ENCODE peak calls at places on chromosomes 4 and X, in ten cellular contexts. Y is thyroid gland, R is uterus, O is tibial nerve, G is K562, V is H1, S is heart left ventricle, D is A549, J is sigmoid colon, L is endothelial cell of umbilical vein. U is an unnamed sample.

GRCh38 chr4:75867135-75867534 is 35.1 kb downstream of the PPEF2 start:
- DNase-seq in Y (no peak), R (no peak), O (no peak), G (no peak), V (no peak), S (no peak), D (no peak), J (no peak), L (no peak), U (no peak)

GRCh38 chrX:75781618-75782017 is 3.4 kb downstream of the MAGEE2 start:
- DNase-seq in Y (no peak), R (peak), O (no peak), G (no peak), V (no peak), S (no peak), D (no peak), J (no peak), L (no peak), U (no peak)

GRCh38 chr4:28482580-28482979 is 1621.9 kb downstream of the STIM2 start:
- DNase-seq in Y (no peak), R (no peak), O (no peak), G (no peak), V (no peak), S (no peak), D (no peak), J (no peak), L (no peak), U (no peak)

GRCh38 chr4:109424093-109424818 is 9.4 kb upstream of the SEC24B start:
- DNase-seq in Y (peak), R (no peak), O (no peak), G (peak), V (no peak), S (no peak), D (no peak), J (no peak), L (no peak), U (no peak)

GRCh38 chr4:1216869-1217294 is 32.0 kb downstream of the CTBP1 start:
- DNase-seq in Y (no peak), R (no peak), O (no peak), G (no peak), V (no peak), S (no peak), D (no peak), J (no peak), L (no peak), U (no peak)

GRCh38 chrX:7218321-7219152 is 70.6 kb upstream of the PUDP start:
- DNase-seq in Y (no peak), R (no peak), O (no peak), G (no peak), V (no peak), S (no peak), D (no peak), J (no peak), L (no peak), U (no peak)

GRCh38 chr4:123120473-123120872 is 198.1 kb upstream of the NUDT6 start:
- DNase-seq in Y (no peak), R (no peak), O (no peak), G (no peak), V (no peak), S (no peak), D (no peak), J (no peak), L (no peak), U (no peak)

GRCh38 chr4:139767168-139767567 is 101.5 kb downstream of the MGST2 start:
- DNase-seq in Y (no peak), R (no peak), O (no peak), G (no peak), V (no peak), S (no peak), D (no peak), J (no peak), L (no peak), U (no peak)

GRCh38 chrX:106917830-106918500 is 2.2 kb upstream of the CLDN2 start:
- DNase-seq in Y (no peak), R (no peak), O (no peak), G (no peak), V (no peak), S (no peak), D (peak), J (no peak), L (peak), U (no peak)

GRCh38 chr4:79046191-79046590 is 107.0 kb upstream of the PAQR3 start:
- DNase-seq in Y (no peak), R (no peak), O (no peak), G (no peak), V (no peak), S (no peak), D (no peak), J (no peak), L (no peak), U (no peak)

GRCh38 chr4:121072080-121072835 is at the start of gene NDNF:
- DNase-seq in Y (peak), R (peak), O (peak), G (no peak), V (peak), S (peak), D (no peak), J (peak), L (peak), U (peak)

GRCh38 chr4:38985363-38986065 is 46.7 kb downstream of the TMEM156 start:
- DNase-seq in Y (no peak), R (no peak), O (no peak), G (no peak), V (no peak), S (no peak), D (no peak), J (no peak), L (no peak), U (no peak)

GRCh38 chrX:20309796-20310195 is 43.1 kb upstream of the RPS6KA3 start:
- DNase-seq in Y (no peak), R (no peak), O (no peak), G (no peak), V (no peak), S (no peak), D (no peak), J (no peak), L (no peak), U (no peak)

GRCh38 chrX:135688137-135688536 is 25.3 kb upstream of the CT45A1 start:
- DNase-seq in Y (no peak), R (no peak), O (no peak), G (no peak), V (no peak), S (no peak), D (no peak), J (no peak), L (no peak), U (no peak)

GRCh38 chrX:155216940-155217450 is 735 bp downstream of the VBP1 start:
- DNase-seq in Y (peak), R (no peak), O (no peak), G (no peak), V (no peak), S (no peak), D (no peak), J (no peak), L (peak), U (no peak)

GRCh38 chrX:24025741-24026402 is 1.1 kb downstream of the KLHL15 start:
- DNase-seq in Y (no peak), R (no peak), O (peak), G (no peak), V (peak), S (no peak), D (peak), J (peak), L (peak), U (no peak)
- TF ChIP-seq POLR2A in Y (peak), R (peak), O (peak), G (no peak), V (peak), S (peak), D (no peak), J (no peak), L (no peak), U (peak)

GRCh38 chr4:5212255-5213032 is 161.2 kb downstream of the STK32B start:
- DNase-seq in Y (no peak), R (no peak), O (no peak), G (no peak), V (no peak), S (no peak), D (no peak), J (no peak), L (no peak), U (no peak)
- TF ChIP-seq POLR2A in Y (no peak), R (no peak), O (no peak), G (no peak), V (no peak), S (no peak), D (no peak), J (no peak), L (no peak), U (no peak)

GRCh38 chrX:71068052-71068918 is at the start of gene SNX12:
- DNase-seq in Y (peak), R (peak), O (peak), G (peak), V (peak), S (peak), D (peak), J (peak), L (peak), U (peak)
- TF ChIP-seq POLR2A in Y (peak), R (peak), O (peak), G (peak), V (no peak), S (peak), D (peak), J (peak), L (peak), U (peak)

DNA sequence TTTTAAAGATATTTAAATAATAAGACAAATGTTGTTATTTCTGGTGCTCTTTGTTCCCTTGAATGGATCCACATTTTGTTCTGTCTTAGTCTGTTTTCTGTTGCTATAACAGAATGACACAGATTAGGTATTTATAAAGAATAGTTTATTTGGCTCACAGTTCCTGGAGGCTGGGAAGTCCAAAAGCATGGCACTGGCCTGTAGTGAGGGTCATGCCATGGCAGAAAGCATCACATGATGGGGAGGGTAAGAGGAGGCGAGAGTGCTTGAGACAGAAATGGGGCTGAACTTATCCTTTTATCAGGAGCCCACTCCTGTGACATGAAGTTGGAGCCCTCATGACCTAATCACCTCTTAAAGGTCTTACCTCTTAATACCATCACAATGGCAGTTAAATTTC is 38.2 kb downstream of the KIAA0232 start:
- DNase-seq in Y (no peak), R (no peak), O (no peak), G (no peak), V (no peak), S (no peak), D (no peak), J (no peak), L (no peak), U (no peak)
- TF ChIP-seq POLR2A in Y (no peak), R (no peak), O (no peak), G (no peak), V (no peak), S (no peak), D (no peak), J (no peak), L (no peak), U (no peak)

GRCh38 chrX:119852410-119853353 is at the start of gene UPF3B:
- DNase-seq in Y (peak), R (peak), O (peak), G (peak), V (peak), S (peak), D (peak), J (peak), L (peak), U (peak)
- TF ChIP-seq POLR2A in Y (peak), R (peak), O (peak), G (peak), V (peak), S (peak), D (peak), J (peak), L (peak), U (peak)

GRCh38 chr4:6718932-6719610 is 3.1 kb downstream of the BLOC1S4 start:
- DNase-seq in Y (no peak), R (no peak), O (no peak), G (no peak), V (no peak), S (no peak), D (no peak), J (no peak), L (no peak), U (no peak)

GRCh38 chr4:6722891-6723290 is 6.9 kb downstream of the BLOC1S4 start:
- DNase-seq in Y (no peak), R (no peak), O (no peak), G (no peak), V (no peak), S (no peak), D (no peak), J (no peak), L (no peak), U (no peak)

GRCh38 chr4:6721121-6721520 is 5.1 kb downstream of the BLOC1S4 start:
- DNase-seq in Y (no peak), R (no peak), O (no peak), G (no peak), V (no peak), S (no peak), D (no peak), J (no peak), L (no peak), U (no peak)

GRCh38 chr4:6719611-6720179 is 3.7 kb downstream of the BLOC1S4 start:
- DNase-seq in Y (no peak), R (no peak), O (no peak), G (no peak), V (no peak), S (no peak), D (no peak), J (no peak), L (no peak), U (no peak)

DNA sequence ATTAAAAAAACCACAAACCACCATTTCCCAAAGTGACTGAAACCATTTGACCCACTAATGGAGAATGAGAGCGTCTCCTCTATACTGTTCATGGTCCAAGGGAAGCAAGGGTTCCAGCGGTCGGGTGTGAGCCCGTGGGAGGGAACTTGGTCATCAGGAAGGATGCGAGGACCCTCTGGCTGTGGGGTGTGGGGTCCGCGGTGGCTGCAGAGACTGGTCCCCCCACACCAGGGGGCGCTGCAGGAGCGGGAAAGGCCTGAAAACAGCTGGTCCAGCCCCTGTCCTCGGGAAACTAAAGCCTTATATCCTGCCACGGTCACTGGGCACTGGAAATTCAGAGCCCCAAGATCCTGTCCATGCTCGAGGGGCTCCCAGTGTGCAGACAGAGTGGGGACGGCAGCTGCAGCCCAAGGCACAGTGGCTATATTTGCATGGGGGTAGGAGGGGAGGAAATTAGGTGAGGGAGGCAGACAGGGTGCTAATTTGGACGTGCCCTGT is 4.3 kb downstream of the BLOC1S4 start:
- DNase-seq in Y (peak), R (peak), O (peak), G (peak), V (peak), S (peak), D (peak), J (peak), L (peak), U (peak)
- TF ChIP-seq POLR2A in Y (no peak), R (no peak), O (no peak), G (no peak), V (no peak), S (no peak), D (no peak), J (no peak), L (no peak), U (no peak)

GRCh38 chrX:72129661-72130060 is 2.1 kb downstream of the RTL5 start:
- DNase-seq in Y (no peak), R (no peak), O (no peak), G (no peak), V (no peak), S (no peak), D (no peak), J (no peak), L (no peak), U (no peak)

GRCh38 chrX:72130762-72131231 is 918 bp downstream of the RTL5 start:
- DNase-seq in Y (peak), R (peak), O (no peak), G (no peak), V (no peak), S (peak), D (no peak), J (no peak), L (no peak), U (no peak)

GRCh38 chrX:72132456-72132855 is 741 bp upstream of the RTL5 start:
- DNase-seq in Y (no peak), R (no peak), O (no peak), G (no peak), V (no peak), S (no peak), D (no peak), J (no peak), L (no peak), U (no peak)

GRCh38 chrX:72130156-72130761 is 1.5 kb downstream of the RTL5 start:
- DNase-seq in Y (no peak), R (no peak), O (no peak), G (no peak), V (no peak), S (no peak), D (no peak), J (no peak), L (no peak), U (no peak)

GRCh38 chrX:72131317-72132294 is at the start of gene RTL5:
- DNase-seq in Y (peak), R (peak), O (peak), G (peak), V (peak), S (peak), D (peak), J (peak), L (peak), U (peak)
- TF ChIP-seq POLR2A in Y (peak), R (peak), O (peak), G (no peak), V (no peak), S (peak), D (no peak), J (no peak), L (no peak), U (no peak)

DNA sequence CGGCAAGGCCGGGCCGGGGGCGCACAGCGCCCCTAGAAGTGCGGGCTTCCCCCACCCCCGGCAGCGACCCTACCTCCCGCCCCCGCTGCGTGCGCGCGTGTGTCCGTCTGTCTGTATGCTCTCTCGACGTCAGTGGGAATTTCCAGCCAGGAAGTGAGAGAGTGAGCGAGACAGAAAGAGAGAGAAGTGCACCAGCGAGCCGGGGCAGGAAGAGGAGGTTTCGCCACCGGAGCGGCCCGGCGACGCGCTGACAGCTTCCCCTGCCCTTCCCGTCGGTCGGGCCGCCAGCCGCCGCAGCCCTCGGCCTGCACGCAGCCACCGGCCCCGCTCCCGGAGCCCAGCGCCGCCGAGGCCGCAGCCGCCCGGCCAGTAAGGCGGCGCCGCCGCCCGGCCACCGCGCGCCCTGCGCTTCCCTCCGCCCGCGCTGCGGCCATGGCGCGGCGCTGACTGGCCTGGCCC is at the start of gene NFKB1:
- DNase-seq in Y (peak), R (peak), O (peak), G (no peak), V (peak), S (peak), D (no peak), J (peak), L (peak), U (peak)
- TF ChIP-seq POLR2A in Y (peak), R (no peak), O (no peak), G (no peak), V (no peak), S (no peak), D (peak), J (no peak), L (peak), U (peak)

U was measured in right lobe of liver.